ENCODE peak calls at places on chromosomes 4 and X, in four cellular contexts. One of them, this sample, is unnamed.

GRCh38 chr4:146633471-146633800 is 5.3 kb upstream of the POU4F2 start:
- DNase-seq in SK-N-SH: no peak
- DNase-seq in GM12878: no peak
- DNase-seq in K562: no peak
- DNase-seq in this sample: no peak

GRCh38 chr4:100431416-100431815 is 86.4 kb downstream of the EMCN start:
- DNase-seq in SK-N-SH: no peak
- DNase-seq in GM12878: no peak
- DNase-seq in K562: no peak
- DNase-seq in this sample: no peak

GRCh38 chr4:26995316-26995715 is 134.7 kb downstream of the STIM2 start:
- DNase-seq in SK-N-SH: no peak
- DNase-seq in GM12878: no peak
- DNase-seq in K562: no peak
- DNase-seq in this sample: no peak

GRCh38 chrX:1853916-1854315 is 239.1 kb downstream of the ASMT start:
- DNase-seq in SK-N-SH: no peak
- DNase-seq in GM12878: no peak
- DNase-seq in K562: no peak
- DNase-seq in this sample: no peak

GRCh38 chrX:49111846-49112245 is 11.7 kb downstream of the GPKOW start:
- DNase-seq in SK-N-SH: no peak
- DNase-seq in GM12878: no peak
- DNase-seq in K562: no peak
- DNase-seq in this sample: no peak

GRCh38 chr4:26157541-26157940 is 163.3 kb upstream of the RBPJ start:
- DNase-seq in SK-N-SH: no peak
- DNase-seq in GM12878: no peak
- DNase-seq in K562: no peak
- DNase-seq in this sample: no peak

GRCh38 chr4:53321151-53321987 is 44.5 kb downstream of the SCFD2 start:
- DNase-seq in SK-N-SH: no peak
- DNase-seq in GM12878: no peak
- DNase-seq in K562: no peak
- DNase-seq in this sample: no peak

GRCh38 chrX:28988246-28988645 is 401.0 kb downstream of the IL1RAPL1 start:
- DNase-seq in SK-N-SH: no peak
- DNase-seq in GM12878: no peak
- DNase-seq in K562: no peak
- DNase-seq in this sample: no peak

GRCh38 chr4:2591189-2591588 is 54.7 kb downstream of the FAM193A start:
- DNase-seq in SK-N-SH: peak
- DNase-seq in GM12878: no peak
- DNase-seq in K562: peak
- DNase-seq in this sample: no peak

GRCh38 chr4:148015058-148015457 is 283.2 kb downstream of the ARHGAP10 start:
- DNase-seq in SK-N-SH: no peak
- DNase-seq in GM12878: no peak
- DNase-seq in K562: no peak
- DNase-seq in this sample: no peak

GRCh38 chr4:53380221-53380620 is 2.8 kb downstream of the FIP1L1 start:
- DNase-seq in SK-N-SH: no peak
- DNase-seq in GM12878: no peak
- DNase-seq in K562: no peak
- DNase-seq in this sample: no peak

DNA sequence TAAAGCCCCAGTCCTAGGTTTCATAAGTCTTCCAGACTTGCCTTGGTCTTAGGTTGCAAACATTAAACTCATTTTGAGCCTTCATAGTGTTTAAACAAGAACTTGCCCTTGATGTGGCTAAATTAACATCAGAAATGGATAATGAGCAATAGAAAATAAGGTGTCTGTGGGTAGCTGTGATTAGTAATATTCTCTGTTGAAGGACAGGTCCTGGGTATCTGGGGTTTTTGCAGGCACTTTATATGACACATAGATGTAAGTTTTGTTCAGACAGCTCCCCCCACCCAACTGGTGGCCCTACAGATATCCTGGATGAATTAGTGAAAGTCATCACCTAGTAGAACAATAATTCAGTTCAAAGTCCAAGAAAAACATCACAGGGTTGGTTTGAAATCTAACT is 272.5 kb downstream of the PTTG2 start:
- DNase-seq in SK-N-SH: no peak
- DNase-seq in GM12878: no peak
- DNase-seq in K562: no peak
- DNase-seq in this sample: no peak
- TF ChIP-seq MAX in SK-N-SH: no peak
- TF ChIP-seq MAX in GM12878: no peak
- TF ChIP-seq MAX in K562: no peak
- TF ChIP-seq MAX in this sample: no peak

DNA sequence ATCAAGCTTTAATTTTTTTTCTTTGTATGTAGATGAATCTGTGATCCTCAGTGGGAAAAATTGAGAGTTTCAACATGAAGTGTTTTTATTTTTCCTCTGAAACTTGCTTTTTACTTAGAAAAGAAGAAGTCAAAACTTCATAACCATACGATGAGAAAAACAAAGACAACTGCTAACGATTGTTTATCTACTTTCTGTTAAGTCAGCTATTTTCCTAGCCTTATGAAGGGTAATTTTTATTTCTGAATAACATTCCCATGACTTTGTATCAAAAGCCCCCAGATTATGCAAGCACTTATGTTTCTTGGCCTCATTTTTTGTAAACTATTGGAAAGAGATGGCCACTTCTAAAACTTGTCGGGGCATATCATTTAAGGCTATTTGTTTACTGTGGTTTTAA is 645.1 kb upstream of the PRKX start:
- DNase-seq in SK-N-SH: no peak
- DNase-seq in GM12878: no peak
- DNase-seq in K562: no peak
- DNase-seq in this sample: no peak
- TF ChIP-seq RCOR1 in SK-N-SH: no peak
- TF ChIP-seq RCOR1 in GM12878: no peak
- TF ChIP-seq RCOR1 in K562: no peak
- TF ChIP-seq RCOR1 in this sample: no peak

GRCh38 chr4:41212221-41213203 is 1.8 kb downstream of the APBB2 start:
- DNase-seq in SK-N-SH: peak
- DNase-seq in GM12878: peak
- DNase-seq in K562: no peak
- DNase-seq in this sample: peak
- TF ChIP-seq MAX in SK-N-SH: no peak
- TF ChIP-seq MAX in GM12878: no peak
- TF ChIP-seq MAX in K562: no peak
- TF ChIP-seq MAX in this sample: no peak

DNA sequence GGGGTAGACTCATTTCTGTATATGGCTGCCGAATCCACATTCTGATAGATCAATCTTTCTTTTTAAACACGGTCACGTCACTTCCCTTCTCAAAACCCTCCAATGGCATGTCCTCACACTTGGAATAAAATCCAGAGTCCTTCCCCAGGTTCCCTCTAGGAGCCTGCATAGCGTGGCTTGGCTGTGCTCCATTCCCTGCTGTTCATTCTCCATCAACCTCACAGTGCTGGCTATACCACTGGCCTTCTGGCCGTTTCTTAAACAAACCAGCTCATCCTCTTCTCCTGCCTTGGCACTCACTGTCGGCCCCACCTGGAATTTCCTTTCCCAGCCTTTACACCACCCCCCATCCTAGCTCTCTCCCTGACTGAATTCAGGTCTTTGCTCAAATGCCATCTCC is 77.1 kb downstream of the RBM47 start:
- DNase-seq in SK-N-SH: no peak
- DNase-seq in GM12878: no peak
- DNase-seq in K562: no peak
- DNase-seq in this sample: peak
- TF ChIP-seq RCOR1 in SK-N-SH: no peak
- TF ChIP-seq RCOR1 in GM12878: no peak
- TF ChIP-seq RCOR1 in K562: no peak
- TF ChIP-seq RCOR1 in this sample: no peak

GRCh38 chr4:81607947-81608346 is 136.2 kb upstream of the RASGEF1B start:
- DNase-seq in SK-N-SH: no peak
- DNase-seq in GM12878: no peak
- DNase-seq in K562: no peak
- DNase-seq in this sample: no peak

GRCh38 chr4:81605278-81605677 is 133.6 kb upstream of the RASGEF1B start:
- DNase-seq in SK-N-SH: no peak
- DNase-seq in GM12878: no peak
- DNase-seq in K562: no peak
- DNase-seq in this sample: no peak

GRCh38 chr4:81606796-81607550 is 135.3 kb upstream of the RASGEF1B start:
- DNase-seq in SK-N-SH: no peak
- DNase-seq in GM12878: no peak
- DNase-seq in K562: peak
- DNase-seq in this sample: no peak

GRCh38 chr4:81606166-81606565 is 134.5 kb upstream of the RASGEF1B start:
- DNase-seq in SK-N-SH: no peak
- DNase-seq in GM12878: no peak
- DNase-seq in K562: no peak
- DNase-seq in this sample: no peak

GRCh38 chr4:81609844-81610243 is 138.1 kb upstream of the RASGEF1B start:
- DNase-seq in SK-N-SH: no peak
- DNase-seq in GM12878: no peak
- DNase-seq in K562: no peak
- DNase-seq in this sample: no peak
- TF ChIP-seq MAX in SK-N-SH: no peak
- TF ChIP-seq MAX in GM12878: no peak
- TF ChIP-seq MAX in K562: no peak
- TF ChIP-seq MAX in this sample: no peak

DNA sequence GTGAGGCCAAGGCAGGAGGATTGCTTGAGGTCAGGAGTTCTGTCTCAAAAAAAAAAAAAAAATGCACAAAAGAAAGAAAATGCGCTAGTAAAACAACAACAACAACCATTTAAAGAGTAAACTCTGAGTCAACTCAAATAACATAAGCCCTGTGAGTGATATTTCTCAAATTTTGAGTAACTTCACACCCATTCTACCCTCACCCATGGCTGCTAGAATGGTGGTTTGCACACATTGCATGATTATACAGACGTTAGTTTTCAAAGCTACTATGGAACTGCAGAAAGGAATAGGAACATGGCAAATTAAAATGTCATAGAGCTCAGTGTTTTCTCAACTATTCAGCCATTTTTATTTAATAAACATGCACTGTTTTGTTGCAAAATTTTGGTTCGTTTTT is 145.9 kb downstream of the OPHN1 start:
- DNase-seq in SK-N-SH: no peak
- DNase-seq in GM12878: no peak
- DNase-seq in K562: no peak
- DNase-seq in this sample: no peak
- TF ChIP-seq RCOR1 in SK-N-SH: no peak
- TF ChIP-seq RCOR1 in GM12878: no peak
- TF ChIP-seq RCOR1 in K562: no peak
- TF ChIP-seq RCOR1 in this sample: no peak

GRCh38 chr4:174284181-174284886 is 623 bp downstream of the CEP44 start:
- DNase-seq in SK-N-SH: peak
- DNase-seq in GM12878: no peak
- DNase-seq in K562: peak
- DNase-seq in this sample: peak
- TF ChIP-seq MAX in SK-N-SH: no peak
- TF ChIP-seq MAX in GM12878: no peak
- TF ChIP-seq MAX in K562: no peak
- TF ChIP-seq MAX in this sample: no peak

GRCh38 chr4:17665852-17666251 is 51.4 kb downstream of the MED28 start:
- DNase-seq in SK-N-SH: no peak
- DNase-seq in GM12878: no peak
- DNase-seq in K562: no peak
- DNase-seq in this sample: no peak

GRCh38 chr4:17667653-17668201 is 53.3 kb downstream of the MED28 start:
- DNase-seq in SK-N-SH: no peak
- DNase-seq in GM12878: no peak
- DNase-seq in K562: no peak
- DNase-seq in this sample: no peak

GRCh38 chr4:17664755-17665154 is 50.3 kb downstream of the MED28 start:
- DNase-seq in SK-N-SH: no peak
- DNase-seq in GM12878: peak
- DNase-seq in K562: no peak
- DNase-seq in this sample: no peak

GRCh38 chr4:17665346-17665745 is 50.9 kb downstream of the MED28 start:
- DNase-seq in SK-N-SH: no peak
- DNase-seq in GM12878: no peak
- DNase-seq in K562: no peak
- DNase-seq in this sample: no peak

DNA sequence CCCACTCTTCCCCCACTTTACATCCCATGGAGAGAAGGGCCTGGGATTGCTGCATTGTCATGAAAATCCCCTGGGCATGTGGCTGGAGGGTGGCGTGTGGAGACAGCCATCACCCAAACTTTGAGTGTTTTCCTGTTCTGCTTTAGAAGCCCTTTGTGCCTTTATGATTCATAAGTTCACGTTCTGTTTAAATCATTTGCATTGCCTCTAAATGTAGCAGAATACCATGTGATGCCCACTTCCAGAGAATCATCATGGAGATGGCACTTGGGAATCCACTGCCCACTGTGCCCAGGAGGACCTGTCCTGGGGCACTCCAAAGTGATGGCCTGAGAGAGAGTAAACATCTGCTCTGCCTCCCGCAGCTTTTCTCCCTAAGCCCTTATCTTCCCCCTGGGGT is 52.8 kb downstream of the MED28 start:
- DNase-seq in SK-N-SH: no peak
- DNase-seq in GM12878: no peak
- DNase-seq in K562: no peak
- DNase-seq in this sample: no peak
- TF ChIP-seq RCOR1 in SK-N-SH: no peak
- TF ChIP-seq RCOR1 in GM12878: no peak
- TF ChIP-seq RCOR1 in K562: no peak
- TF ChIP-seq RCOR1 in this sample: no peak

This sample was measured in A549.